ENCODE peak calls at places on chromosomes 1 and 21, in six cellular contexts. One of them, this sample, is unnamed.
A peak's percentile ranks its signal among the peaks of the same experiment; 100 is the strongest.

GRCh38 chr21:43268086-43268803 is 99.4 kb downstream of the CRYAA start:
- DNase-seq in K562: no peak
- DNase-seq in NB4: no peak
- DNase-seq in uterus: no peak
- DNase-seq in A549: no peak
- DNase-seq in GM12891: no peak
- DNase-seq in this sample: no peak

GRCh38 chr1:221777434-221778072 is 35.7 kb upstream of the DUSP10 start:
- DNase-seq in K562: no peak
- DNase-seq in NB4: peak; percentile 68
- DNase-seq in uterus: no peak
- DNase-seq in A549: no peak
- DNase-seq in GM12891: no peak
- DNase-seq in this sample: no peak

GRCh38 chr1:43978264-43978550 is 803 bp upstream of the B4GALT2 start:
- DNase-seq in K562: no peak
- DNase-seq in NB4: peak; percentile 62
- DNase-seq in uterus: no peak
- DNase-seq in A549: no peak
- DNase-seq in GM12891: no peak
- DNase-seq in this sample: peak; percentile 34

GRCh38 chr1:116853680-116854191 is 56.0 kb upstream of the PTGFRN start:
- DNase-seq in K562: no peak
- DNase-seq in NB4: peak; percentile 57
- DNase-seq in uterus: no peak
- DNase-seq in A549: peak; percentile 82
- DNase-seq in GM12891: no peak
- DNase-seq in this sample: no peak

GRCh38 chr1:94093996-94094395 is 27.0 kb downstream of the ABCA4 start:
- DNase-seq in K562: no peak
- DNase-seq in NB4: no peak
- DNase-seq in uterus: no peak
- DNase-seq in A549: no peak
- DNase-seq in GM12891: no peak
- DNase-seq in this sample: no peak

GRCh38 chr1:165678509-165678908 is 19.9 kb downstream of the ALDH9A1 start:
- DNase-seq in K562: no peak
- DNase-seq in NB4: no peak
- DNase-seq in uterus: no peak
- DNase-seq in A549: no peak
- DNase-seq in GM12891: no peak
- DNase-seq in this sample: no peak

GRCh38 chr1:17363771-17364170 is 8.2 kb upstream of the PADI6 start:
- DNase-seq in K562: no peak
- DNase-seq in NB4: no peak
- DNase-seq in uterus: no peak
- DNase-seq in A549: no peak
- DNase-seq in GM12891: no peak
- DNase-seq in this sample: no peak

GRCh38 chr1:37861151-37861550 is 1.8 kb upstream of the MTF1 start:
- DNase-seq in K562: no peak
- DNase-seq in NB4: no peak
- DNase-seq in uterus: no peak
- DNase-seq in A549: no peak
- DNase-seq in GM12891: no peak
- DNase-seq in this sample: no peak

GRCh38 chr1:115190766-115191165 is 101.5 kb upstream of the TSPAN2 start:
- DNase-seq in K562: no peak
- DNase-seq in NB4: no peak
- DNase-seq in uterus: no peak
- DNase-seq in A549: no peak
- DNase-seq in GM12891: no peak
- DNase-seq in this sample: no peak

GRCh38 chr1:232621050-232621449 is 8.9 kb downstream of the SIPA1L2 start:
- DNase-seq in K562: no peak
- DNase-seq in NB4: peak; percentile 46
- DNase-seq in uterus: no peak
- DNase-seq in A549: no peak
- DNase-seq in GM12891: no peak
- DNase-seq in this sample: no peak

GRCh38 chr1:65059930-65060538 is 88.0 kb upstream of the AK4 start:
- DNase-seq in K562: peak; percentile 31
- DNase-seq in NB4: peak; percentile 32
- DNase-seq in uterus: no peak
- DNase-seq in A549: peak; percentile 21
- DNase-seq in GM12891: no peak
- DNase-seq in this sample: peak; percentile 39

GRCh38 chr1:202923533-202923932 is 3.5 kb downstream of the KLHL12 start:
- DNase-seq in K562: no peak
- DNase-seq in NB4: no peak
- DNase-seq in uterus: no peak
- DNase-seq in A549: no peak
- DNase-seq in GM12891: no peak
- DNase-seq in this sample: no peak

GRCh38 chr21:46157987-46158451 is 2.6 kb upstream of the FTCD start:
- DNase-seq in K562: no peak
- DNase-seq in NB4: no peak
- DNase-seq in uterus: no peak
- DNase-seq in A549: no peak
- DNase-seq in GM12891: no peak
- DNase-seq in this sample: no peak

GRCh38 chr1:11649624-11650330 is 4.5 kb downstream of the FBXO2 start:
- DNase-seq in K562: no peak
- DNase-seq in NB4: no peak
- DNase-seq in uterus: no peak
- DNase-seq in A549: no peak
- DNase-seq in GM12891: no peak
- DNase-seq in this sample: no peak

GRCh38 chr1:11651017-11651416 is 3.2 kb downstream of the FBXO2 start:
- DNase-seq in K562: no peak
- DNase-seq in NB4: no peak
- DNase-seq in uterus: no peak
- DNase-seq in A549: no peak
- DNase-seq in GM12891: no peak
- DNase-seq in this sample: no peak

GRCh38 chr1:11648732-11649158 is 5.5 kb downstream of the FBXO2 start:
- DNase-seq in K562: peak; percentile 94
- DNase-seq in NB4: no peak
- DNase-seq in uterus: no peak
- DNase-seq in A549: no peak
- DNase-seq in GM12891: no peak
- DNase-seq in this sample: peak; percentile 42

GRCh38 chr1:11649237-11649623 is 5.0 kb downstream of the FBXO2 start:
- DNase-seq in K562: no peak
- DNase-seq in NB4: no peak
- DNase-seq in uterus: no peak
- DNase-seq in A549: no peak
- DNase-seq in GM12891: no peak
- DNase-seq in this sample: no peak

DNA sequence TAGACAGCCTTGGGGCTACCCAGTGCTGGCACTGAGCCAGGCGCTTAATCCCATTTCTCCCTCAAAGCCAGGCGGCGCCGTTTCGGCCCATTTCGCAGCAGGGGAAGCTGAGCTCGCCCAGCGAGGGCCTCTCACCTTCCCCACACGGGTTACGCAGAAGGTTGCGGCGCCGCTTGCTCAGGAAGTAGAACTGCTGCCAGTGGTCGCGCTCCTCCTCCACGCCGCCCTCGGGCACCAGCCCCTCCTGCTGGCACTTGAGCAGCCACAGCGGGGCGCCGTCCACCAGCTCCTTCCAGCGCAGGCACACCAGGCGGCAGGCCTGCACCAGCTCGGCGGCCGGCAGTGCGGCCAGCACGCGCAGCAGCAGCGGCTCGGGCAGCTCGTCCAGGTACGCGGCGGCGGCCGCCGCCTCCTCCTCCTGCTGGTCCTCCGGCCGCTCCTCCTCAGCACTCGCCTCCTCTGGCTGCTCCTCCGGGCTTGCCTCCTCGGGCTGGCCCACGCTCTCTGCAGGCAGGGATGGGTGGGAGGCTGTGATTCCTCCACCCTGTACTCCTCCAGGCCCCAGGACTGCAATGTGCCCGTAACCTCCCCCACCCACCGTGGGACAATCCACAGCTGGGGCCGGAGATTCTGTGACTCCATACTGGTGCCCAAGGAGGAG is 3.8 kb downstream of the FBXO2 start:
- DNase-seq in K562: peak; percentile 78
- DNase-seq in NB4: peak; percentile 94
- DNase-seq in uterus: peak; percentile 56
- DNase-seq in A549: peak; percentile 84
- DNase-seq in GM12891: peak; percentile 70
- DNase-seq in this sample: peak; percentile 75
- TF ChIP-seq POLR2A in K562: no peak
- TF ChIP-seq POLR2A in NB4: no peak
- TF ChIP-seq POLR2A in uterus: no peak
- TF ChIP-seq POLR2A in A549: peak; percentile 14
- TF ChIP-seq POLR2A in GM12891: no peak
- TF ChIP-seq POLR2A in this sample: no peak

DNA sequence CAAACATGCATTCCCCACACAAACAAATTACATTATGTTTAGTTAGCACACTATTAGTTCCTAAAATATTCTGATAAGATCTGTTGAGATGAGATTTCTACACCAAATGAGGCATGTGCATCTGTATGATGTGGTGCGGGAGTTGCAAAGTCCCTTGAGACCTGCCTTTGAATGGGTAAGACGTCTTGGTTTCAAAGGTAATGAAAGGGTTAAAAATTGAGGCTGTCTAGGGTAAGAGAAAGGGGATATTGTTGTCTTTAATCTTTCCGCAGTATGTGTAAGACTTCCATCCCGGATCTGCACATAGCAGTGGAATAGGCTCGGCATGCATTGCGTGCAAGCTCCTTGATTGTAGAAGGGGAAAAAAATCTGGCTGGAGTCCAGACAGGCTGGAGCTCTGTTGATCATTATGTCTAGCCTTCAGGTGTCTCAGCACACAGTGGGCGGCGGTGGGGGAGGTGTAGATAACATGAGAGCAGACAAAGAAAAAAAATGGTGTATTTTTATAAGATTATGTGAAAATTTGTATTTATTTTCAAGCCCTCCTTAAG is 296.6 kb downstream of the PTPRC start:
- DNase-seq in K562: no peak
- DNase-seq in NB4: peak; percentile 92
- DNase-seq in uterus: peak; percentile 26
- DNase-seq in A549: peak; percentile 92
- DNase-seq in GM12891: no peak
- DNase-seq in this sample: peak; percentile 67
- TF ChIP-seq POLR2A in K562: no peak
- TF ChIP-seq POLR2A in NB4: peak; percentile 15
- TF ChIP-seq POLR2A in uterus: no peak
- TF ChIP-seq POLR2A in A549: no peak
- TF ChIP-seq POLR2A in GM12891: no peak
- TF ChIP-seq POLR2A in this sample: no peak

GRCh38 chr1:167648252-167648849 is 18.3 kb downstream of the RCSD1 start:
- DNase-seq in K562: no peak
- DNase-seq in NB4: peak; percentile 24
- DNase-seq in uterus: no peak
- DNase-seq in A549: no peak
- DNase-seq in GM12891: no peak
- DNase-seq in this sample: no peak

GRCh38 chr1:167644551-167644950 is 14.5 kb downstream of the RCSD1 start:
- DNase-seq in K562: no peak
- DNase-seq in NB4: no peak
- DNase-seq in uterus: no peak
- DNase-seq in A549: no peak
- DNase-seq in GM12891: no peak
- DNase-seq in this sample: no peak

GRCh38 chr1:167643471-167643870 is 13.4 kb downstream of the RCSD1 start:
- DNase-seq in K562: no peak
- DNase-seq in NB4: no peak
- DNase-seq in uterus: no peak
- DNase-seq in A549: no peak
- DNase-seq in GM12891: no peak
- DNase-seq in this sample: no peak

GRCh38 chr1:167645161-167645560 is 15.1 kb downstream of the RCSD1 start:
- DNase-seq in K562: no peak
- DNase-seq in NB4: no peak
- DNase-seq in uterus: no peak
- DNase-seq in A549: no peak
- DNase-seq in GM12891: no peak
- DNase-seq in this sample: peak; percentile 60

GRCh38 chr1:167645625-167646410 is 15.8 kb downstream of the RCSD1 start:
- DNase-seq in K562: no peak
- DNase-seq in NB4: no peak
- DNase-seq in uterus: no peak
- DNase-seq in A549: no peak
- DNase-seq in GM12891: no peak
- DNase-seq in this sample: no peak
- TF ChIP-seq POLR2A in K562: peak; percentile 53
- TF ChIP-seq POLR2A in NB4: no peak
- TF ChIP-seq POLR2A in uterus: no peak
- TF ChIP-seq POLR2A in A549: no peak
- TF ChIP-seq POLR2A in GM12891: no peak
- TF ChIP-seq POLR2A in this sample: no peak

GRCh38 chr1:8024329-8024728 is 1.8 kb downstream of the ERRFI1 start:
- DNase-seq in K562: no peak
- DNase-seq in NB4: no peak
- DNase-seq in uterus: no peak
- DNase-seq in A549: no peak
- DNase-seq in GM12891: no peak
- DNase-seq in this sample: no peak

GRCh38 chr1:8026153-8026975 is at the start of gene ERRFI1:
- DNase-seq in K562: peak; percentile 100
- DNase-seq in NB4: peak; percentile 92
- DNase-seq in uterus: peak; percentile 96
- DNase-seq in A549: peak; percentile 94
- DNase-seq in GM12891: peak; percentile 84
- DNase-seq in this sample: peak; percentile 94

GRCh38 chr1:8025671-8026144 is 401 bp downstream of the ERRFI1 start:
- DNase-seq in K562: no peak
- DNase-seq in NB4: no peak
- DNase-seq in uterus: no peak
- DNase-seq in A549: no peak
- DNase-seq in GM12891: peak; percentile 15
- DNase-seq in this sample: no peak

GRCh38 chr1:8023995-8024313 is 2.2 kb downstream of the ERRFI1 start:
- DNase-seq in K562: no peak
- DNase-seq in NB4: no peak
- DNase-seq in uterus: no peak
- DNase-seq in A549: no peak
- DNase-seq in GM12891: no peak
- DNase-seq in this sample: no peak

DNA sequence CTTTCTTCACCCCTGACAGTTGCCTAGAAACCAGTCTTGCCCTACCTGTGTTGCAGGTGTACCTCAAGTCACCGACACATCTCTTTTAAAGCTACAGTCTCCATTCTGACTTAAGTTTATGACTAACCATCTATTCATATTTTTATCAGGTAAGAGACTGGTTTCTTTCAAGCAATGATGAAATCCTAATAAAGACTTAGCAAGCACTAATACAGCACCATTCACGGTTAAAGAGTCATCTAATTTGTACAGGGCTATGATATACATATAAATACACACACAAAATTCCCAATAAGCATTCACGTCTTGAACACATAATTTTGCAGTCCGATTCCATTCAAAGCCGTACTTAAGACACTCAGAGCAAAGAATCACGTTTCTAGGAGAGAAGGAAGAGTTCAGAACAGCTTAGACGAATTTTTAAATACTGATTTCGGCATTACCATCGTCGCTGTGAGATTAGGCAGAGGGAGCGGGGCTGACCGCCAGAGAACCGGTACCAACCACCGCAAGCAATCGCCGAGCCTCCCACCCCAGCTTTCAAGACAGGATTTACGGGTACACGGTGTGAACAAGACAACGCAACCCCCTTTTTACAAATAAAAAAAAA is 943 bp downstream of the ERRFI1 start:
- DNase-seq in K562: no peak
- DNase-seq in NB4: peak; percentile 30
- DNase-seq in uterus: no peak
- DNase-seq in A549: no peak
- DNase-seq in GM12891: no peak
- DNase-seq in this sample: peak; percentile 42
- TF ChIP-seq POLR2A in K562: no peak
- TF ChIP-seq POLR2A in NB4: no peak
- TF ChIP-seq POLR2A in uterus: no peak
- TF ChIP-seq POLR2A in A549: no peak
- TF ChIP-seq POLR2A in GM12891: no peak
- TF ChIP-seq POLR2A in this sample: no peak